ENCODE peak calls at places on chromosome 13, in four cellular contexts. O, I, J and E are unnamed samples. For H3K27me3, the result is how much of the 10 kb centered on the place peaks cover.

GRCh38 chr13:92806215-92806614 is 420.4 kb upstream of the GPC6 start:
- DNase-seq in J (no peak), O (no peak), I (no peak), E (no peak)

GRCh38 chr13:113776231-113777125 is 17.5 kb downstream of the TMEM255B start:
- DNase-seq in I (no peak), O (no peak), J (no peak), E (no peak)

GRCh38 chr13:51101636-51102218 is 9.3 kb downstream of the C13orf42 start:
- DNase-seq in J (no peak), O (no peak), I (no peak), E (no peak)

GRCh38 chr13:66659291-66660012 is 570.7 kb downstream of the PCDH9 start:
- DNase-seq in O (no peak), J (no peak), I (no peak), E (no peak)

GRCh38 chr13:74593688-74594087 is 459.5 kb upstream of the KLF12 start:
- DNase-seq in I (no peak), O (no peak), J (no peak), E (no peak)

GRCh38 chr13:52924241-52925148 is 76.1 kb upstream of the PCDH8 start:
- DNase-seq in J (no peak), O (no peak), I (no peak), E (no peak)

GRCh38 chr13:91375119-91375729 is 23.2 kb upstream of the GPC5 start:
- DNase-seq in I (no peak), J (no peak), O (no peak), E (peak)

GRCh38 chr13:112777637-112778406 is 88.0 kb downstream of the ATP11A start:
- DNase-seq in J (no peak), I (no peak), O (peak), E (no peak)

GRCh38 chr13:48954086-48954485 is 21.6 kb upstream of the FNDC3A start:
- DNase-seq in I (no peak), J (no peak), O (no peak), E (no peak)

GRCh38 chr13:112905990-112906641 is 62.9 kb upstream of the MCF2L start:
- DNase-seq in O (peak), J (peak), I (no peak), E (no peak)

GRCh38 chr13:22828081-22828480 is 352.7 kb upstream of the SGCG start:
- DNase-seq in I (no peak), J (no peak), O (no peak), E (no peak)

GRCh38 chr13:85512421-85512820 is 286.8 kb downstream of the SLITRK6 start:
- DNase-seq in O (no peak), J (no peak), I (no peak), E (no peak)

GRCh38 chr13:57725480-57725879 is 93.9 kb downstream of the PCDH17 start:
- DNase-seq in I (no peak), J (no peak), O (no peak), E (no peak)

GRCh38 chr13:105573134-105573533 is 962.3 kb downstream of the EFNB2 start:
- DNase-seq in J (no peak), O (no peak), I (no peak), E (no peak)

GRCh38 chr13:23687614-23688013 is 117.4 kb downstream of the TNFRSF19 start:
- DNase-seq in I (no peak), O (no peak), J (no peak), E (no peak)

GRCh38 chr13:80313668-80314278 is 27.2 kb downstream of the SPRY2 start:
- DNase-seq in O (no peak), I (no peak), J (no peak), E (no peak)

GRCh38 chr13:72341904-72342303 is 385.5 kb downstream of the MZT1 start:
- DNase-seq in O (no peak), I (no peak), J (no peak), E (no peak)

GRCh38 chr13:50635504-50635903 is 208.0 kb downstream of the DLEU7 start:
- DNase-seq in J (no peak), O (no peak), I (no peak), E (no peak)

GRCh38 chr13:59635591-59635990 is 528.1 kb downstream of the DIAPH3 start:
- DNase-seq in J (no peak), I (no peak), O (no peak), E (no peak)

GRCh38 chr13:50353651-50354415 is 338.6 kb downstream of the KCNRG start:
- DNase-seq in O (no peak), I (no peak), J (no peak), E (no peak)

GRCh38 chr13:19053561-19053960 is 128.1 kb downstream of the TUBA3C start:
- DNase-seq in J (no peak), O (no peak), I (no peak), E (no peak)

GRCh38 chr13:36907266-36907665 is 12.8 kb downstream of the SMAD9 start:
- DNase-seq in O (no peak), I (no peak), J (no peak), E (no peak)

GRCh38 chr13:80399340-80400163 is 58.6 kb upstream of the SPRY2 start:
- DNase-seq in O (peak), I (no peak), J (no peak), E (no peak)

GRCh38 chr13:78601124-78601885 is 2.0 kb downstream of the POU4F1 start:
- DNase-seq in J (no peak), I (no peak), O (no peak), E (peak)

GRCh38 chr13:81686877-81687276 is 1346.0 kb upstream of the SPRY2 start:
- DNase-seq in O (no peak), I (no peak), J (no peak), E (no peak)

GRCh38 chr13:83677985-83678384 is 204.3 kb downstream of the SLITRK1 start:
- DNase-seq in O (no peak), J (no peak), I (no peak), E (no peak)

GRCh38 chr13:86729206-86729605 is 930.0 kb upstream of the SLITRK6 start:
- DNase-seq in O (no peak), I (no peak), J (no peak), E (no peak)

DNA sequence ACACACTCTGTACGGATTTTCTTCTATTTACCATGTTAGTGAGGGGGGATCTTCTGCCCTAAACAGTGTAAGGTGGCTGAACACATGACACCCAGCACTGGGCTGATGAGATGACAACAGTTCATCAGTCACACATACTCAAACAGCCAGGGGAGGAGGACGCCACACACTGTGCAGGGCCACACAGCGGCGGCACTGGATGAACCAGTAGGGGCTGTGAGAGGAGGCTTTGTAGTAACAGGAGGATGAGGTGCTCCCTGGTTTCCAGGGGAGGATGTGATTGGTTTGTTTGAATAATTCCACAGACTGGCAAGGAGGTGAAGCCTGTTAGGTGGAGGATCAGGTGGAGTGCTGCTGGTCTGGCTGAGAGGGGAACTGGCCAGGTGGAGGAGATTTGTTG is 16.3 kb upstream of the GTF3A start:
- DNase-seq in O (no peak), J (no peak), I (no peak), E (no peak)
- H3K27me3 ChIP-seq in O (under half), J (under half), I (under half), E (under half)

GRCh38 chr13:102944821-102945220 is 99.0 kb downstream of the ERCC5 start:
- DNase-seq in J (no peak), I (no peak), O (no peak), E (no peak)
- H3K27me3 ChIP-seq in J (under half), I (under half), O (under half), E (under half)

DNA sequence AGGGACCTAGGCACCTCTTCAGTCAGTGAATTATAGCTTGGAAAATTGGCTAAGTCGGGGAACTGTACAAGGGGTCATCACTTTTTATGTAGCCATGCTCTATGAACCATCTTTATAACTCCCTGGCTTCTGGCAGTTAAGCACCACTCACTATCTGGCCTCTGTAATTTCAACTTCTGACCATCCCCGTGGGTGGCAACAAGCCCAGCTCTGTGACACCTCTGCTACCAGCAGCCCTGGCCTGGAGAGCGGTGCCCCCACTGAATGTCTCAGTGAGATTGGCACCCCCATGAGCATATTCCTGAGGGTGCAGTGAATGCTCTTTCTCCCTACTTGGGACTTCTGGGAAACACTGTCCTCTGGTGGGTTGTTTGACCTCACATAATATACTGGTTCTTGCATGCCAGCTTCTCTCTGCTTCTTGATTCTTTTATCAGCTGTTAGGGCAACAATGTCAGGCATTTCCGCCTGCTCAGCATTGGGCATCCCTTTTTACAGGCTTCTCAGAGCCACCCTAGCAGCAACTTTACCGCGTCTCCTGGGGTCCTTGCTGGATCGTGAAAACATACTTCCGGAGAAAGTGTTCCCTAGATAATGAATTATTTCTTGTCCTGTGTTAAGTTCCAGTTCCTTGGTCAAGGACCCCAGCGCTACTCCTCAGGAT is 10.4 kb downstream of the KL start:
- DNase-seq in O (no peak), I (no peak), J (no peak), E (no peak)
- H3K27me3 ChIP-seq in O (under half), I (under half), J (under half), E (under half)

DNA sequence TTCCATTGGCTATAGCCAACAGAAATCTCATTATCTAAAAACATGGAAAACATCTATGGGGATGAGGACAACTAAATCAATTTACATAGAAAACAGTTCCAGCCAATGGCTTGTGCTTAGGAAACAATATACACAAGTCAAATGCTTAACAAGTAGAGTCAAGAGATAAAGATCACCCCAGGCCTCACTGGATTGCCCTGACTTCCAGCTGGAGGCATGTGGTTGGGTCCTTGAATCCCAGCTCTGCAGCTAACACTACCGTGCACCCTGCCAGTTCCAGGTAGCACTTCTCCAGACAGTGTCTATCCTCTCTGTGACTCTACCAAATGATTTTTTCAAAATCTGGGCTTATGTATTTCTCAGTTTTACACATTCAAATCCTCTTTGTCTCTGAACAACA is 80.2 kb downstream of the DOCK9 start:
- DNase-seq in O (no peak), I (no peak), J (no peak), E (no peak)
- H3K27me3 ChIP-seq in O (under half), I (under half), J (under half), E (under half)